ENCODE peak calls at places on chromosomes 12 and 14, in six cellular contexts. O is iris pigment epithelial cell, K is AG09309, V is GM03348, G is adipocyte, R is RPMI8226. B is an unnamed sample.

GRCh38 chr14:85437143-85437542 is 92.8 kb upstream of the FLRT2 start:
- DNase-seq in O (peak; percentile 88), K (no peak), V (peak; percentile 48), G (peak; percentile 15), R (no peak), B (peak; percentile 40)

GRCh38 chr12:46451276-46452021 is 78.9 kb upstream of the SLC38A2 start:
- DNase-seq in O (no peak), K (no peak), V (no peak), G (no peak), R (no peak), B (no peak)

GRCh38 chr14:104316121-104316722 is 177.8 kb downstream of the KIF26A start:
- DNase-seq in O (no peak), K (no peak), V (no peak), G (no peak), R (peak; percentile 35), B (no peak)

GRCh38 chr14:99586054-99586760 is 17.8 kb downstream of the CCDC85C start:
- DNase-seq in O (no peak), K (no peak), V (no peak), G (no peak), R (no peak), B (no peak)

GRCh38 chr12:117047810-117048584 is 51.2 kb downstream of the TESC start:
- DNase-seq in O (peak; percentile 60), K (no peak), V (peak; percentile 38), G (peak; percentile 25), R (no peak), B (no peak)

GRCh38 chr12:13094349-13094748 is 9.1 kb downstream of the GSG1 start:
- DNase-seq in O (peak; percentile 57), K (no peak), V (peak; percentile 68), G (peak; percentile 73), R (peak; percentile 30), B (no peak)

GRCh38 chr12:75819512-75819911 is 212.1 kb downstream of the PHLDA1 start:
- DNase-seq in O (no peak), K (no peak), V (no peak), G (no peak), R (no peak), B (no peak)

GRCh38 chr14:94018308-94018707 is 7.8 kb upstream of the OTUB2 start:
- DNase-seq in O (no peak), K (no peak), V (no peak), G (no peak), R (no peak), B (no peak)

GRCh38 chr14:54650331-54651017 is 83.5 kb downstream of the SAMD4A start:
- DNase-seq in O (peak; percentile 71), K (no peak), V (peak; percentile 57), G (peak; percentile 45), R (no peak), B (no peak)

GRCh38 chr12:49439042-49439441 is 71.8 kb downstream of the SPATS2 start:
- DNase-seq in O (no peak), K (no peak), V (no peak), G (no peak), R (no peak), B (no peak)

GRCh38 chr12:108502922-108503321 is 12.2 kb upstream of the FICD start:
- DNase-seq in O (no peak), K (no peak), V (no peak), G (no peak), R (no peak), B (no peak)

GRCh38 chr14:68792022-68792829 is 641 bp downstream of the ZFP36L1 start:
- DNase-seq in O (no peak), K (no peak), V (peak; percentile 32), G (no peak), R (peak; percentile 46), B (no peak)

GRCh38 chr12:15688838-15689237 is 100.3 kb downstream of the EPS8 start:
- DNase-seq in O (no peak), K (no peak), V (no peak), G (no peak), R (no peak), B (no peak)

GRCh38 chr12:121990692-121991603 is 30.7 kb upstream of the BCL7A start:
- DNase-seq in O (peak; percentile 17), K (no peak), V (peak; percentile 23), G (no peak), R (no peak), B (no peak)

GRCh38 chr12:67747869-67748760 is 99.6 kb downstream of the DYRK2 start:
- DNase-seq in O (peak; percentile 63), K (no peak), V (peak; percentile 46), G (peak; percentile 33), R (no peak), B (peak; percentile 8)

GRCh38 chr14:72457641-72458040 is 436.3 kb downstream of the DPF3 start:
- DNase-seq in O (peak; percentile 86), K (peak; percentile 70), V (peak; percentile 79), G (peak; percentile 37), R (no peak), B (no peak)

GRCh38 chr12:121961195-121961879 is 42.9 kb downstream of the CFAP251 start:
- DNase-seq in O (no peak), K (no peak), V (no peak), G (no peak), R (no peak), B (no peak)

GRCh38 chr14:64855732-64856527 is 23.8 kb downstream of the SPTB start:
- DNase-seq in O (no peak), K (no peak), V (no peak), G (no peak), R (peak; percentile 49), B (no peak)

GRCh38 chr14:90726656-90727055 is 89.6 kb downstream of the TTC7B start:
- DNase-seq in O (peak; percentile 75), K (no peak), V (peak; percentile 67), G (peak; percentile 54), R (no peak), B (peak; percentile 68)

GRCh38 chr14:94665121-94665520 is 52.9 kb downstream of the SERPINA3 start:
- DNase-seq in O (peak; percentile 63), K (peak; percentile 71), V (peak; percentile 72), G (peak; percentile 93), R (no peak), B (peak; percentile 41)

GRCh38 chr12:65634626-65635331 is 189.5 kb upstream of the HMGA2 start:
- DNase-seq in O (peak; percentile 84), K (no peak), V (peak; percentile 14), G (peak; percentile 37), R (no peak), B (no peak)

GRCh38 chr12:104653730-104654328 is 197.1 kb downstream of the CHST11 start:
- DNase-seq in O (no peak), K (no peak), V (no peak), G (no peak), R (peak; percentile 33), B (no peak)

GRCh38 chr14:100031506-100032281 is 33.5 kb upstream of the EVL start:
- DNase-seq in O (peak; percentile 99), K (peak; percentile 96), V (peak; percentile 87), G (peak; percentile 99), R (no peak), B (peak; percentile 96)

GRCh38 chr12:71584356-71584755 is 79.3 kb downstream of the ZFC3H1 start:
- DNase-seq in O (no peak), K (no peak), V (no peak), G (no peak), R (no peak), B (no peak)

GRCh38 chr12:43309845-43310405 is 242.1 kb downstream of the ADAMTS20 start:
- DNase-seq in O (peak; percentile 99), K (no peak), V (peak; percentile 49), G (peak; percentile 69), R (no peak), B (peak; percentile 37)

GRCh38 chr12:68175566-68176033 is 16.1 kb upstream of the IFNG start:
- DNase-seq in O (no peak), K (no peak), V (no peak), G (no peak), R (no peak), B (no peak)

GRCh38 chr12:81809829-81810595 is 50.9 kb upstream of the PPFIA2 start:
- DNase-seq in O (no peak), K (no peak), V (no peak), G (peak; percentile 1), R (no peak), B (no peak)

GRCh38 chr12:795305-795704 is 42.9 kb downstream of the WNK1 start:
- DNase-seq in O (peak; percentile 50), K (no peak), V (no peak), G (no peak), R (no peak), B (no peak)

B was measured in astrocyte of the cerebellum.